ENCODE peak calls at places on chromosomes 6 and 20, in eight cellular contexts. One of them, this sample, is unnamed.

GRCh38 chr6:37913210-37913609 is 93.7 kb downstream of the ZFAND3 start:
- DNase-seq in mucosa of gallbladder: no peak
- DNase-seq in mucosa of descending colon: no peak
- DNase-seq in stimulated activated CD4-positive, alpha-beta T cell treated with anti-CD3 and anti-CD28 coated beads, Interleukin-1b, Interleukin-23, amount 100 ng/mL, for 1 hour: no peak
- DNase-seq in EL: peak
- DNase-seq in NCI-H510A treated with DMSO at 0.1 percent for 48 hours: no peak
- DNase-seq in uterus: no peak
- DNase-seq in GM18507: no peak
- DNase-seq in this sample: peak

GRCh38 chr20:3156811-3157619 is 2.6 kb downstream of the FASTKD5 start:
- DNase-seq in EL: no peak
- DNase-seq in GM18507: no peak
- DNase-seq in mucosa of gallbladder: no peak
- DNase-seq in NCI-H510A treated with DMSO at 0.1 percent for 48 hours: no peak
- DNase-seq in uterus: no peak
- DNase-seq in stimulated activated CD4-positive, alpha-beta T cell treated with anti-CD3 and anti-CD28 coated beads, Interleukin-1b, Interleukin-23, amount 100 ng/mL, for 1 hour: no peak
- DNase-seq in mucosa of descending colon: no peak
- DNase-seq in this sample: no peak

GRCh38 chr20:47642624-47643023 is 140.9 kb downstream of the NCOA3 start:
- DNase-seq in mucosa of gallbladder: no peak
- DNase-seq in NCI-H510A treated with DMSO at 0.1 percent for 48 hours: no peak
- DNase-seq in GM18507: no peak
- DNase-seq in mucosa of descending colon: no peak
- DNase-seq in EL: no peak
- DNase-seq in stimulated activated CD4-positive, alpha-beta T cell treated with anti-CD3 and anti-CD28 coated beads, Interleukin-1b, Interleukin-23, amount 100 ng/mL, for 1 hour: no peak
- DNase-seq in uterus: no peak
- DNase-seq in this sample: no peak

GRCh38 chr20:36957875-36958667 is 6.6 kb upstream of the SAMHD1 start:
- DNase-seq in mucosa of gallbladder: peak
- DNase-seq in EL: no peak
- DNase-seq in mucosa of descending colon: no peak
- DNase-seq in stimulated activated CD4-positive, alpha-beta T cell treated with anti-CD3 and anti-CD28 coated beads, Interleukin-1b, Interleukin-23, amount 100 ng/mL, for 1 hour: no peak
- DNase-seq in NCI-H510A treated with DMSO at 0.1 percent for 48 hours: no peak
- DNase-seq in uterus: no peak
- DNase-seq in GM18507: no peak
- DNase-seq in this sample: no peak

GRCh38 chr6:10759884-10760329 is 12.3 kb downstream of the TMEM14B start:
- DNase-seq in EL: peak
- DNase-seq in uterus: peak
- DNase-seq in mucosa of gallbladder: peak
- DNase-seq in GM18507: no peak
- DNase-seq in stimulated activated CD4-positive, alpha-beta T cell treated with anti-CD3 and anti-CD28 coated beads, Interleukin-1b, Interleukin-23, amount 100 ng/mL, for 1 hour: no peak
- DNase-seq in mucosa of descending colon: no peak
- DNase-seq in NCI-H510A treated with DMSO at 0.1 percent for 48 hours: no peak
- DNase-seq in this sample: peak

GRCh38 chr6:14206351-14206750 is 88.8 kb downstream of the CD83 start:
- DNase-seq in GM18507: no peak
- DNase-seq in mucosa of gallbladder: no peak
- DNase-seq in stimulated activated CD4-positive, alpha-beta T cell treated with anti-CD3 and anti-CD28 coated beads, Interleukin-1b, Interleukin-23, amount 100 ng/mL, for 1 hour: no peak
- DNase-seq in NCI-H510A treated with DMSO at 0.1 percent for 48 hours: no peak
- DNase-seq in EL: no peak
- DNase-seq in uterus: no peak
- DNase-seq in mucosa of descending colon: no peak
- DNase-seq in this sample: no peak

GRCh38 chr6:107310362-107310761 is 149.0 kb downstream of the PDSS2 start:
- DNase-seq in NCI-H510A treated with DMSO at 0.1 percent for 48 hours: no peak
- DNase-seq in mucosa of descending colon: no peak
- DNase-seq in EL: no peak
- DNase-seq in mucosa of gallbladder: no peak
- DNase-seq in uterus: no peak
- DNase-seq in stimulated activated CD4-positive, alpha-beta T cell treated with anti-CD3 and anti-CD28 coated beads, Interleukin-1b, Interleukin-23, amount 100 ng/mL, for 1 hour: no peak
- DNase-seq in GM18507: no peak
- DNase-seq in this sample: no peak

GRCh38 chr20:63490416-63490815 is 8.5 kb downstream of the EEF1A2 start:
- DNase-seq in mucosa of descending colon: no peak
- DNase-seq in uterus: no peak
- DNase-seq in EL: no peak
- DNase-seq in stimulated activated CD4-positive, alpha-beta T cell treated with anti-CD3 and anti-CD28 coated beads, Interleukin-1b, Interleukin-23, amount 100 ng/mL, for 1 hour: no peak
- DNase-seq in GM18507: no peak
- DNase-seq in mucosa of gallbladder: no peak
- DNase-seq in NCI-H510A treated with DMSO at 0.1 percent for 48 hours: no peak
- DNase-seq in this sample: no peak

GRCh38 chr20:39773380-39774000 is 811.3 kb downstream of the DHX35 start:
- DNase-seq in GM18507: no peak
- DNase-seq in EL: peak
- DNase-seq in mucosa of gallbladder: no peak
- DNase-seq in stimulated activated CD4-positive, alpha-beta T cell treated with anti-CD3 and anti-CD28 coated beads, Interleukin-1b, Interleukin-23, amount 100 ng/mL, for 1 hour: no peak
- DNase-seq in NCI-H510A treated with DMSO at 0.1 percent for 48 hours: no peak
- DNase-seq in mucosa of descending colon: no peak
- DNase-seq in uterus: no peak
- DNase-seq in this sample: no peak

GRCh38 chr6:14309516-14309915 is 191.9 kb downstream of the CD83 start:
- DNase-seq in GM18507: no peak
- DNase-seq in mucosa of descending colon: no peak
- DNase-seq in EL: no peak
- DNase-seq in uterus: no peak
- DNase-seq in stimulated activated CD4-positive, alpha-beta T cell treated with anti-CD3 and anti-CD28 coated beads, Interleukin-1b, Interleukin-23, amount 100 ng/mL, for 1 hour: no peak
- DNase-seq in mucosa of gallbladder: no peak
- DNase-seq in NCI-H510A treated with DMSO at 0.1 percent for 48 hours: peak
- DNase-seq in this sample: no peak

GRCh38 chr6:99614430-99615161 is 8.0 kb downstream of the PRDM13 start:
- DNase-seq in GM18507: no peak
- DNase-seq in uterus: no peak
- DNase-seq in NCI-H510A treated with DMSO at 0.1 percent for 48 hours: peak
- DNase-seq in mucosa of descending colon: no peak
- DNase-seq in stimulated activated CD4-positive, alpha-beta T cell treated with anti-CD3 and anti-CD28 coated beads, Interleukin-1b, Interleukin-23, amount 100 ng/mL, for 1 hour: no peak
- DNase-seq in EL: no peak
- DNase-seq in mucosa of gallbladder: no peak
- DNase-seq in this sample: no peak

GRCh38 chr6:12761376-12762115 is 45.0 kb downstream of the PHACTR1 start:
- DNase-seq in NCI-H510A treated with DMSO at 0.1 percent for 48 hours: no peak
- DNase-seq in mucosa of descending colon: no peak
- DNase-seq in stimulated activated CD4-positive, alpha-beta T cell treated with anti-CD3 and anti-CD28 coated beads, Interleukin-1b, Interleukin-23, amount 100 ng/mL, for 1 hour: no peak
- DNase-seq in EL: peak
- DNase-seq in uterus: no peak
- DNase-seq in GM18507: no peak
- DNase-seq in mucosa of gallbladder: no peak
- DNase-seq in this sample: peak

GRCh38 chr6:121849477-121849876 is 414.0 kb downstream of the GJA1 start:
- DNase-seq in mucosa of gallbladder: peak
- DNase-seq in EL: peak
- DNase-seq in NCI-H510A treated with DMSO at 0.1 percent for 48 hours: no peak
- DNase-seq in stimulated activated CD4-positive, alpha-beta T cell treated with anti-CD3 and anti-CD28 coated beads, Interleukin-1b, Interleukin-23, amount 100 ng/mL, for 1 hour: no peak
- DNase-seq in uterus: peak
- DNase-seq in mucosa of descending colon: peak
- DNase-seq in GM18507: peak
- DNase-seq in this sample: peak

GRCh38 chr6:88044530-88044929 is 3.1 kb upstream of the SPACA1 start:
- DNase-seq in mucosa of descending colon: no peak
- DNase-seq in GM18507: no peak
- DNase-seq in mucosa of gallbladder: no peak
- DNase-seq in NCI-H510A treated with DMSO at 0.1 percent for 48 hours: no peak
- DNase-seq in stimulated activated CD4-positive, alpha-beta T cell treated with anti-CD3 and anti-CD28 coated beads, Interleukin-1b, Interleukin-23, amount 100 ng/mL, for 1 hour: no peak
- DNase-seq in EL: no peak
- DNase-seq in uterus: no peak
- DNase-seq in this sample: no peak

GRCh38 chr6:158793432-158793831 is 25.7 kb downstream of the EZR start:
- DNase-seq in stimulated activated CD4-positive, alpha-beta T cell treated with anti-CD3 and anti-CD28 coated beads, Interleukin-1b, Interleukin-23, amount 100 ng/mL, for 1 hour: no peak
- DNase-seq in uterus: no peak
- DNase-seq in mucosa of gallbladder: no peak
- DNase-seq in GM18507: no peak
- DNase-seq in EL: peak
- DNase-seq in mucosa of descending colon: no peak
- DNase-seq in NCI-H510A treated with DMSO at 0.1 percent for 48 hours: no peak
- DNase-seq in this sample: peak

GRCh38 chr6:166870602-166871208 is 85.6 kb downstream of the RNASET2 start:
- DNase-seq in mucosa of descending colon: no peak
- DNase-seq in uterus: no peak
- DNase-seq in NCI-H510A treated with DMSO at 0.1 percent for 48 hours: no peak
- DNase-seq in EL: no peak
- DNase-seq in stimulated activated CD4-positive, alpha-beta T cell treated with anti-CD3 and anti-CD28 coated beads, Interleukin-1b, Interleukin-23, amount 100 ng/mL, for 1 hour: no peak
- DNase-seq in mucosa of gallbladder: no peak
- DNase-seq in GM18507: no peak
- DNase-seq in this sample: no peak

GRCh38 chr20:50390685-50391443 is 119.3 kb upstream of the PTPN1 start:
- DNase-seq in mucosa of descending colon: no peak
- DNase-seq in NCI-H510A treated with DMSO at 0.1 percent for 48 hours: no peak
- DNase-seq in EL: no peak
- DNase-seq in stimulated activated CD4-positive, alpha-beta T cell treated with anti-CD3 and anti-CD28 coated beads, Interleukin-1b, Interleukin-23, amount 100 ng/mL, for 1 hour: no peak
- DNase-seq in mucosa of gallbladder: no peak
- DNase-seq in GM18507: no peak
- DNase-seq in uterus: no peak
- DNase-seq in this sample: no peak

GRCh38 chr20:36349384-36350170 is 43.4 kb downstream of the DLGAP4 start:
- DNase-seq in mucosa of descending colon: no peak
- DNase-seq in mucosa of gallbladder: no peak
- DNase-seq in NCI-H510A treated with DMSO at 0.1 percent for 48 hours: no peak
- DNase-seq in GM18507: no peak
- DNase-seq in stimulated activated CD4-positive, alpha-beta T cell treated with anti-CD3 and anti-CD28 coated beads, Interleukin-1b, Interleukin-23, amount 100 ng/mL, for 1 hour: no peak
- DNase-seq in uterus: no peak
- DNase-seq in EL: peak
- DNase-seq in this sample: no peak

GRCh38 chr20:24942679-24943078 is 6.4 kb upstream of the CST7 start:
- DNase-seq in mucosa of descending colon: no peak
- DNase-seq in uterus: no peak
- DNase-seq in stimulated activated CD4-positive, alpha-beta T cell treated with anti-CD3 and anti-CD28 coated beads, Interleukin-1b, Interleukin-23, amount 100 ng/mL, for 1 hour: no peak
- DNase-seq in NCI-H510A treated with DMSO at 0.1 percent for 48 hours: no peak
- DNase-seq in mucosa of gallbladder: peak
- DNase-seq in GM18507: no peak
- DNase-seq in EL: no peak
- DNase-seq in this sample: no peak

GRCh38 chr6:159217595-159218275 is 48.5 kb downstream of the FNDC1 start:
- DNase-seq in uterus: no peak
- DNase-seq in mucosa of descending colon: peak
- DNase-seq in mucosa of gallbladder: peak
- DNase-seq in EL: peak
- DNase-seq in GM18507: peak
- DNase-seq in NCI-H510A treated with DMSO at 0.1 percent for 48 hours: peak
- DNase-seq in stimulated activated CD4-positive, alpha-beta T cell treated with anti-CD3 and anti-CD28 coated beads, Interleukin-1b, Interleukin-23, amount 100 ng/mL, for 1 hour: no peak
- DNase-seq in this sample: peak

This sample was measured in HT1080.